ENCODE peak calls at places on chromosomes 4 and X, in nine cellular contexts. X is DND-41; G is ascending aorta; W is left ventricle myocardium inferior; Y is naive thymus-derived CD4-positive, alpha-beta T cell; T is lung; Z is suprapubic skin; N is SJSA1; A is fibroblast of lung. B is an unnamed sample.
A peak's percentile ranks its signal among the peaks of the same experiment; 100 is the strongest.

GRCh38 chrX:75603833-75604232 is 81.0 kb upstream of the ZDHHC15 start:
- DNase-seq in T (no peak), W (no peak), Z (no peak), Y (peak; percentile 38), N (no peak), X (no peak), G (no peak), A (peak; percentile 9), B (no peak)

GRCh38 chr4:123651127-123651526 is 254.5 kb downstream of the SPRY1 start:
- DNase-seq in Y (no peak), T (no peak), X (no peak), W (no peak), Z (no peak), G (no peak), A (no peak), N (no peak), B (no peak)

GRCh38 chr4:110062166-110062565 is 136.2 kb downstream of the ELOVL6 start:
- DNase-seq in N (no peak), Z (no peak), Y (no peak), T (no peak), W (no peak), G (no peak), A (no peak), X (no peak), B (no peak)

GRCh38 chr4:40749717-40750460 is at the start of gene NSUN7:
- DNase-seq in N (no peak), X (no peak), G (peak; percentile 71), W (peak; percentile 36), Z (peak; percentile 68), A (peak; percentile 61), T (peak; percentile 84), Y (peak; percentile 29), B (peak; percentile 49)

GRCh38 chr4:39892988-39893692 is 84.6 kb downstream of the PDS5A start:
- DNase-seq in X (no peak), T (no peak), A (no peak), Y (no peak), G (no peak), Z (no peak), W (no peak), N (no peak), B (no peak)

GRCh38 chr4:152408514-152409327 is 127.2 kb downstream of the FBXW7 start:
- DNase-seq in A (peak; percentile 15), T (no peak), G (no peak), X (peak; percentile 38), Z (no peak), N (no peak), Y (peak; percentile 28), W (no peak), B (no peak)

GRCh38 chr4:25970241-25970675 is 56.2 kb downstream of the SMIM20 start:
- DNase-seq in T (no peak), G (peak; percentile 72), X (no peak), Y (no peak), N (no peak), W (peak; percentile 34), A (peak; percentile 23), Z (no peak), B (no peak)

GRCh38 chr4:153579872-153580271 is 104.2 kb upstream of the TLR2 start:
- DNase-seq in T (no peak), X (no peak), N (no peak), Z (no peak), W (no peak), A (no peak), Y (no peak), G (no peak), B (no peak)

GRCh38 chrX:110852180-110852579 is 56.6 kb upstream of the CHRDL1 start:
- DNase-seq in N (no peak), G (no peak), W (no peak), A (peak; percentile 4), Z (no peak), X (no peak), T (no peak), Y (no peak), B (no peak)

GRCh38 chr4:10960386-10960785 is 275.8 kb upstream of the CLNK start:
- DNase-seq in T (no peak), X (no peak), Z (no peak), G (no peak), W (no peak), A (no peak), N (no peak), Y (no peak), B (no peak)

GRCh38 chr4:14364953-14365533 is 637.2 kb upstream of the CPEB2 start:
- DNase-seq in A (no peak), X (no peak), Y (no peak), N (no peak), G (no peak), Z (no peak), T (no peak), W (no peak), B (no peak)

GRCh38 chrX:23792861-23793553 is 10.0 kb downstream of the SAT1 start:
- DNase-seq in X (no peak), Y (no peak), G (no peak), N (no peak), T (peak; percentile 38), W (no peak), Z (no peak), A (no peak), B (no peak)

GRCh38 chr4:72031868-72032619 is at the start of gene NPFFR2:
- DNase-seq in Y (no peak), T (peak; percentile 29), G (no peak), A (peak; percentile 71), X (no peak), W (peak; percentile 15), N (no peak), Z (no peak), B (peak; percentile 52)

GRCh38 chr4:40194602-40195161 is 2.1 kb upstream of the RHOH start:
- DNase-seq in G (no peak), N (no peak), A (no peak), Z (no peak), T (no peak), W (no peak), Y (peak; percentile 85), X (peak; percentile 77), B (no peak)

GRCh38 chr4:187176261-187176910 is 452.7 kb upstream of the FAT1 start:
- DNase-seq in T (no peak), Y (no peak), A (no peak), X (no peak), N (no peak), W (no peak), G (no peak), Z (no peak), B (no peak)

GRCh38 chrX:54920610-54921426 is at the start of gene TRO:
- DNase-seq in X (peak; percentile 49), N (no peak), Z (no peak), G (no peak), W (no peak), Y (no peak), T (no peak), A (peak; percentile 29), B (peak; percentile 12)

GRCh38 chrX:119042996-119043395 is 29.8 kb upstream of the CT47C1 start:
- DNase-seq in W (no peak), G (no peak), X (no peak), T (no peak), Z (no peak), A (no peak), N (no peak), Y (no peak), B (no peak)
- H3K36me3 ChIP-seq in W (no peaks in the 10 kb centered on the region), G (no peaks in the 10 kb centered on the region), X (no peaks in the 10 kb centered on the region), T (no peaks in the 10 kb centered on the region), Z (no peaks in the 10 kb centered on the region), A (no peaks in the 10 kb centered on the region), N (no peaks in the 10 kb centered on the region), Y (no peaks in the 10 kb centered on the region), B (no peaks in the 10 kb centered on the region)

DNA sequence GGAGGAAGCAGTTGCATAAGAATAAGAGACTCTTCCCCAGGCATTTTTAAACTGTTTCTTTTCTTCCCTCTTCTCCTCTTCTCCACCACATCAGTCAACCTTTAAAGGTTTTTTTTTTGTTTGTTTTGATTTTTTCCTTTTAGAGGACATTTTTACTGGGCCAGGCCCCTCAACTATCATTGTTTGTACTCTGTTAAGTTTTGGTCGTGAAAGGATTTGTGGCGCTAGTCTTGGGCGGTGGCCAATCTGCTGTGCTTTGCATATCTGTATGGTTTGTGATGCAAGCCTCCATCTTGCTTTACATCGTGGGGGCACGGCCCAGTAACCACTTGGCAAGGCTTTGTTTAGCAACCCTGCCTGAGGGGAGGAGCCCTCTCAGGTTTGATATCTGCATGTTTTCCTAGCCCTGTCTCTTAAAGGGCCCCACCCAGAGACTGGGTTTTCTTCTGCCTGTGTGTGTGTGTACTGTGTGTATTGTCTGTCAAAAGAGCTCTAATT is 101.9 kb upstream of the SLITRK2 start:
- DNase-seq in W (no peak), X (no peak), A (no peak), N (no peak), T (no peak), Y (no peak), G (no peak), Z (no peak), B (no peak)
- H3K4me3 ChIP-seq in W (no peak overlapping the region), X (no peak overlapping the region), A (no peak overlapping the region), N (no peak overlapping the region), T (no peak overlapping the region), Y (no peak overlapping the region), G (no peak overlapping the region), Z (no peak overlapping the region), B (no peak overlapping the region)

DNA sequence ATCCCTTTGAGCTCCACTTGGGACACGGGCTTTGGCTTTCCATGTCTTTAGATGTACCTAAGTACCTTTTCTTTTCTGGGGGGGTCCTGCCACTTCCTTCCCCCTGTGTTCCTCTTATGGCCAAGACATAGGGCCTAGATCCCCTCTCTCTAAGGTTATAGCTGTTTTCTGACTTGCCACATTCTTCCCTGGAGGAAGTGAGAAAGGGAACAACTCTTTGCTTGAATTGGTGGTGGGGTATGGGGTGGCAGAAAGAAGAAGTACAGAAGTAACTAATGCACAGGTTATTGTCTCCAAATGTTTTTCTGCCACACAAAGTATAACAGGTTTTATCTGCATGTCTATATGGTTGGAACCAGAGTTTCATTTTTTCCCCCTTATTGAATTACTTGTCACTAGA is 29.7 kb upstream of the DIPK2B start:
- DNase-seq in A (no peak), N (no peak), Z (no peak), Y (no peak), G (no peak), X (no peak), W (no peak), T (no peak), B (no peak)
- H3K36me3 ChIP-seq in A (no peaks in the 10 kb centered on the region), N (no peaks in the 10 kb centered on the region), Z (no peaks in the 10 kb centered on the region), Y (no peaks in the 10 kb centered on the region), G (no peaks in the 10 kb centered on the region), X (no peaks in the 10 kb centered on the region), W (no peaks in the 10 kb centered on the region), T (no peaks in the 10 kb centered on the region), B (no peaks in the 10 kb centered on the region)

GRCh38 chr4:184361443-184361842 is 112.9 kb downstream of the IRF2 start:
- DNase-seq in A (peak; percentile 42), Y (no peak), T (no peak), Z (no peak), W (no peak), X (no peak), G (no peak), N (no peak), B (no peak)

GRCh38 chr4:184363258-184363657 is 111.1 kb downstream of the IRF2 start:
- DNase-seq in G (no peak), X (no peak), T (no peak), N (no peak), W (no peak), Y (no peak), A (no peak), Z (no peak), B (no peak)

GRCh38 chr4:184359905-184360304 is 114.4 kb downstream of the IRF2 start:
- DNase-seq in Y (no peak), G (no peak), Z (no peak), N (no peak), W (no peak), T (no peak), A (no peak), X (no peak), B (no peak)

GRCh38 chr4:184364100-184364921 is 110.0 kb downstream of the IRF2 start:
- DNase-seq in Y (no peak), Z (no peak), A (no peak), N (no peak), G (no peak), X (no peak), W (no peak), T (no peak), B (no peak)

GRCh38 chr4:184362338-184362737 is 112.0 kb downstream of the IRF2 start:
- DNase-seq in Y (no peak), W (no peak), Z (no peak), N (no peak), G (no peak), A (peak; percentile 36), T (no peak), X (no peak), B (no peak)
- H3K4me3 ChIP-seq in Y (no peak overlapping the region), W (no peak overlapping the region), Z (no peak overlapping the region), N (no peak overlapping the region), G (no peak overlapping the region), A (no peak overlapping the region), T (no peak overlapping the region), X (no peak overlapping the region), B (no peak overlapping the region)